ENCODE peak calls at places on chromosomes 7 and 10, in six cellular contexts. D is tibial artery; P is fibroblast of lung; V is colonic mucosa; Y is CD4-positive, CD25-positive, alpha-beta regulatory T cell; G is naive thymus-derived CD4-positive, alpha-beta T cell. W is an unnamed sample. For H3K9me3, the result is how much of the 10 kb centered on the place peaks cover.

GRCh38 chr7:83020171-83020570 is 142.5 kb downstream of the PCLO start:
- DNase-seq in D (no peak), P (no peak), V (no peak), Y (no peak), G (no peak), W (no peak)

GRCh38 chr7:113891828-113892227 is 27.0 kb downstream of the PPP1R3A start:
- DNase-seq in D (no peak), P (peak), V (no peak), Y (no peak), G (no peak), W (no peak)

GRCh38 chr10:93445097-93445960 is 36.8 kb downstream of the MYOF start:
- DNase-seq in D (peak), P (peak), V (peak), Y (no peak), G (no peak), W (no peak)

GRCh38 chr7:95798401-95798930 is 26.1 kb downstream of the DYNC1I1 start:
- DNase-seq in D (no peak), P (peak), V (no peak), Y (no peak), G (no peak), W (no peak)

GRCh38 chr7:100745184-100745583 is 11.8 kb downstream of the ZAN start:
- DNase-seq in D (no peak), P (peak), V (no peak), Y (peak), G (no peak), W (no peak)

GRCh38 chr10:12846718-12847117 is 154.8 kb downstream of the CCDC3 start:
- DNase-seq in D (peak), P (peak), V (peak), Y (no peak), G (no peak), W (no peak)

GRCh38 chr7:151674161-151674920 is 154.6 kb upstream of the RHEB start:
- DNase-seq in D (no peak), P (no peak), V (no peak), Y (no peak), G (no peak), W (no peak)

GRCh38 chr7:134920026-134920758 is 66.1 kb upstream of the AGBL3 start:
- DNase-seq in D (no peak), P (peak), V (no peak), Y (no peak), G (no peak), W (no peak)

GRCh38 chr10:32007026-32007425 is 49.2 kb downstream of the KIF5B start:
- DNase-seq in D (no peak), P (no peak), V (no peak), Y (no peak), G (no peak), W (no peak)

GRCh38 chr10:106609867-106610266 is 554.6 kb downstream of the SORCS1 start:
- DNase-seq in D (no peak), P (no peak), V (no peak), Y (no peak), G (no peak), W (no peak)

GRCh38 chr7:159030490-159031134 is 114.1 kb downstream of the VIPR2 start:
- DNase-seq in D (peak), P (no peak), V (peak), Y (no peak), G (no peak), W (no peak)

GRCh38 chr7:2876031-2876862 is 32.1 kb upstream of the GNA12 start:
- DNase-seq in D (no peak), P (peak), V (no peak), Y (no peak), G (no peak), W (no peak)

GRCh38 chr7:44881610-44882009 is 3.7 kb downstream of the PURB start:
- DNase-seq in D (no peak), P (peak), V (no peak), Y (peak), G (no peak), W (no peak)

DNA sequence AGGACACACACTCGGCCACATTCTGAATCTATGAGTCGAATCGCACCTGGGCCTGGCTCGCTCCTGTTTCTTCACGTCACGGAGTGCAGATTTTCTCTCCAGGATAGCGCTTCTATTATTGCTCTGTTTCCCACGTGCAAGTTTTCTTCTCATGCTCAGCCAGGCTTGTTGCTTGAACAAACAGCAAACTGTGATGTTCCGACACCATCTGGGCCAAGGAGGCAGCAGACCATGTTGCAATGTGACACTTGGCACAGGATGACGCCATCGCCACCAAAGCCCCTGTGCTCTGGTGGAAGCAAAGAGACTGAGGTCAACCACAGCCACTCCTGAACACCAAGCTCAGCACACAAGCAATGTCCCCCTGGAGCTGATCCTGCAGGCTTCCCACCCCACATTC is 507.2 kb upstream of the ADARB2 start:
- DNase-seq in D (no peak), P (no peak), V (no peak), Y (no peak), G (no peak), W (no peak)
- H3K9me3 ChIP-seq in D (under half), P (under half), V (under half), Y (under half), G (under half), W (under half)

DNA sequence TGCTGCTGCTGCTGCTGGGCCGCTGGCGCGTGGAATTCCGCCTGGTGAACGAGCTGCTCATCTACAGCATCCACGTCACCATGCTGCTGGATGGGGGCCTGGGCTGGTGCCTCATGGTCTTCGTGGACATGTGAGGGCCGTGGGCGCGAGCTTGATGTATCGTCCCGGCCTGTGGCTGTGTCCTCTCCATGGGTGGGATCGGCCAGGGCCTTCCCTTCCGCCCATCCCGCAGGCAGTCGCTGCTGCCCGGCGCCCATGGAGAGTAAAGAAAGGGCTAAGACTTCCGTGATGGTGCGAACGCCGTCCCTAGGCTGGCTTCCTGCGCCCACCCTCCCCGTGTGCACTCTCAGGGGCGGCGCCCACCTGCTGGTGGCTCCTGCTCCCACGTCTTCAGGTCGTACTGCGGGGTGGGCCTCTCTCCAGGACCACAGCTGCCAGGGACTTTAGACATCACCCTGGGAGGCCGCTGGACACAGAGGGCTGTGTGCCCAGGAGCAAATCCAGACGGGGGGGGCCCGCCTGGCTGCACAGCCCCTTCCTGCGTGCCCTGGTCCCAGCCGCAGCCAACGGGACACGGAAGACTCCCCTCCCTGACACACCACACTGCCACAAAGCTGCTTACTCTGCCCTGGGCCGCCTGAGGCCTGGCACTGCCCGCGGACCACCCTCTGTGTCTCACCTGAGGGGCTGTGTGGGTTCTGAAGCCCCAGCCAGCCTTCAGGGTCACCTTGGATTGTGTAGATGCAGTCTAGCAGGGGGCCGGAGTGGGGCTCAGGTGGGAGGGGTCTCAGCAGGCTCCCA is 167.5 kb downstream of the SEPTIN7 start:
- DNase-seq in D (no peak), P (no peak), V (no peak), Y (no peak), G (no peak), W (no peak)
- H3K9me3 ChIP-seq in D (under half), P (under half), V (under half), Y (under half), G (under half), W (under half)

DNA sequence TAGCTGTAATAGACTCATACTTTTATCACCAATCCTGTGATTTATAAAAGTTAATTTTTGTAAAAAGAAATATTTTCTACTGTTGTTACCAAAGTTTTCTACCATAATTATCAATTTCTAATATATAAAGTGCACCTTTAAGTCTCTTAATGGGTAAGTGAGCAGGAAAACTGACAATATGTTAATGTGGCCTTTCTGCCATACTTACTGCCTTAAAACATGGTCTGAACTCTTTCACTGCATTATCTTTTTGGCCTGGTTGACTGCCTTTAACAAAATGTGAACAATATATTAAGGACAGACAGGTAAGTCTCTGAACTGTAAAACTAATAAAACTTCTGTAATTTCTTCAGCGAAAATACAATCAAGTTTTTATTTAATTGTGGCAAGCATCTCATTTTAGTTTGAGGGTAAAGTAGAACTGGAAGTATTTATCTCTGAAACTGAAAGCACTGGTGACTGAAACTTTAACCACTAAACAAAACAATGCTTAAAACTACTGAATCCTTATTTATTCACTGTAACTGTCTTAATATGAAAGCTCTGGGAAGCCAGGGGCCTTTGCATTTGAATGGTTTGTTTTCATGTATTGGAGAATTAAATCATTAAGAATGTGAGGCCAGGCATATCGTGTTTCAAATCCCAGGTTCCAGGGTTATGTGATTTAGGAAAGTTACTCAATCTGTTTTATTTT is 948.8 kb upstream of the POT1 start:
- DNase-seq in D (no peak), P (no peak), V (no peak), Y (no peak), G (no peak), W (no peak)
- H3K9me3 ChIP-seq in D (under half), P (under half), V (under half), Y (under half), G (under half), W (under half)

GRCh38 chr7:80499350-80499955 is 12.4 kb downstream of the GNAT3 start:
- DNase-seq in D (no peak), P (peak), V (no peak), Y (no peak), G (no peak), W (no peak)
- H3K9me3 ChIP-seq in D (under half), P (under half), V (under half), Y (under half), G (under half), W (under half)

GRCh38 chr7:98685541-98685940 is 68.5 kb downstream of the NPTX2 start:
- DNase-seq in D (no peak), P (no peak), V (no peak), Y (no peak), G (no peak), W (no peak)
- H3K9me3 ChIP-seq in D (under half), P (under half), V (under half), Y (under half), G (under half), W (under half)

DNA sequence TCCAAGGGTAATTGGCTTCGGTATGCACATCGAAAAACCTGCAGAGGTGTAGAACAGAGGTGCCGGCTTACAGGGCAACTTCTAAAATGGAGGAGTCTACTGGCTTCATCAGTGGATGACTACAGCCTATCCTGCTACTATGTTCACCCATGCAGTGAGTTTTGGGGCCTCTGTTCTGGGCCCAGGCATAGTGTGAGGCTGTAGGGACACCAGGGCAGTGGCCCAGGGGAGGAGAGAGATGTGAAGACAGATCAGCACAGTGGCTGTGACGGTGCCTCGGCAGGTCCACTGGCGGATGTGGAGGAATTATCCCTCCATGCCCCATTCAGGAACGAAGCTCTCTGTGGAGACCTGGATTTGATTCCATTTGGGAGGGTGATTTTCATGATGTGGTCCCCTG is 235.3 kb upstream of the MKI67 start:
- DNase-seq in D (no peak), P (no peak), V (no peak), Y (no peak), G (no peak), W (no peak)
- H3K9me3 ChIP-seq in D (under half), P (under half), V (under half), Y (under half), G (under half), W (under half)

DNA sequence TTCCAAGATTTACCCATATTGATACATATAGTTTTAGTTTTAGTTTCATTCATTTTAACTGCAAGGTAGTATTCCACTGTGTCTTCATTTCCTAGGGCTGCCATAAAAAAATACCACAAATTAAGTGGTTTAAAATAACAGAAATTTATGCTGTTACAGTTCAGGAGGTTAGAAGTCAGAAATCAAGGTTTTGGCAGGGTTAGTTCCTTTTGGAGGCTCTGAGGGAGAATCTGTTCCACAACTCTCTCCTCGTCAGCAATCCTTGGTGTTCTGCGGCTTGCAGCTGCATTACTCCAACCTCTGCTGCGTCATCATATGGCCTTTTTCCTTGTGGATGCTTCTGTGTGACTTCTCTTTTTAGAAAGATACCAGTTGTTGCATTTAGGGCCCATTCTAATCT is 176.2 kb downstream of the DNAJC1 start:
- DNase-seq in D (no peak), P (no peak), V (no peak), Y (no peak), G (no peak), W (no peak)
- H3K9me3 ChIP-seq in D (under half), P (under half), V (under half), Y (under half), G (under half), W (under half)

GRCh38 chr10:14413583-14413982 is 82.9 kb upstream of the FRMD4A start:
- DNase-seq in D (no peak), P (no peak), V (no peak), Y (no peak), G (no peak), W (no peak)
- H3K9me3 ChIP-seq in D (under half), P (under half), V (under half), Y (under half), G (under half), W (under half)

W was measured in T-helper 17 cell.